ENCODE peak calls at places on chromosomes 5 and 9, in ten cellular contexts. One of them, this sample, is unnamed.

GRCh38 chr9:84137968-84138367 is 157.4 kb downstream of the RMI1 start:
- DNase-seq in coronary artery: no peak
- DNase-seq in HTR-8/SVneo: no peak
- DNase-seq in GM04503: no peak
- DNase-seq in posterior vena cava: no peak
- DNase-seq in left colon: no peak
- DNase-seq in Peyer's patch: peak; percentile 57
- DNase-seq in NCI-H1105 treated with DMSO at 0.1 percent for 48 hours: no peak
- DNase-seq in spleen: no peak
- DNase-seq in bronchial epithelial cell: peak; percentile 91
- DNase-seq in this sample: no peak

GRCh38 chr5:7856855-7857254 is 5.9 kb upstream of the CFAP90 start:
- DNase-seq in Peyer's patch: no peak
- DNase-seq in coronary artery: no peak
- DNase-seq in NCI-H1105 treated with DMSO at 0.1 percent for 48 hours: peak; percentile 49
- DNase-seq in GM04503: no peak
- DNase-seq in bronchial epithelial cell: peak; percentile 40
- DNase-seq in left colon: no peak
- DNase-seq in HTR-8/SVneo: peak; percentile 30
- DNase-seq in spleen: no peak
- DNase-seq in posterior vena cava: no peak
- DNase-seq in this sample: no peak

GRCh38 chr5:148297695-148298094 is 14.5 kb upstream of the SPINK7 start:
- DNase-seq in HTR-8/SVneo: no peak
- DNase-seq in posterior vena cava: no peak
- DNase-seq in NCI-H1105 treated with DMSO at 0.1 percent for 48 hours: no peak
- DNase-seq in Peyer's patch: no peak
- DNase-seq in left colon: no peak
- DNase-seq in spleen: no peak
- DNase-seq in coronary artery: no peak
- DNase-seq in bronchial epithelial cell: peak; percentile 17
- DNase-seq in GM04503: no peak
- DNase-seq in this sample: no peak

GRCh38 chr5:84028093-84028492 is 307.4 kb upstream of the HAPLN1 start:
- DNase-seq in NCI-H1105 treated with DMSO at 0.1 percent for 48 hours: no peak
- DNase-seq in spleen: no peak
- DNase-seq in coronary artery: no peak
- DNase-seq in posterior vena cava: no peak
- DNase-seq in bronchial epithelial cell: no peak
- DNase-seq in left colon: no peak
- DNase-seq in GM04503: no peak
- DNase-seq in Peyer's patch: no peak
- DNase-seq in HTR-8/SVneo: peak; percentile 4
- DNase-seq in this sample: no peak

GRCh38 chr5:104172976-104173375 is 610.4 kb upstream of the NUDT12 start:
- DNase-seq in posterior vena cava: no peak
- DNase-seq in Peyer's patch: no peak
- DNase-seq in coronary artery: no peak
- DNase-seq in bronchial epithelial cell: no peak
- DNase-seq in NCI-H1105 treated with DMSO at 0.1 percent for 48 hours: no peak
- DNase-seq in spleen: no peak
- DNase-seq in GM04503: no peak
- DNase-seq in HTR-8/SVneo: no peak
- DNase-seq in left colon: no peak
- DNase-seq in this sample: no peak

GRCh38 chr9:18325337-18326011 is 148.5 kb upstream of the ADAMTSL1 start:
- DNase-seq in NCI-H1105 treated with DMSO at 0.1 percent for 48 hours: no peak
- DNase-seq in left colon: no peak
- DNase-seq in bronchial epithelial cell: no peak
- DNase-seq in HTR-8/SVneo: no peak
- DNase-seq in coronary artery: no peak
- DNase-seq in Peyer's patch: no peak
- DNase-seq in posterior vena cava: no peak
- DNase-seq in GM04503: no peak
- DNase-seq in spleen: no peak
- DNase-seq in this sample: no peak

GRCh38 chr5:167773902-167774301 is 517.5 kb upstream of the WWC1 start:
- DNase-seq in HTR-8/SVneo: no peak
- DNase-seq in coronary artery: no peak
- DNase-seq in GM04503: no peak
- DNase-seq in bronchial epithelial cell: no peak
- DNase-seq in posterior vena cava: no peak
- DNase-seq in spleen: no peak
- DNase-seq in left colon: no peak
- DNase-seq in Peyer's patch: no peak
- DNase-seq in NCI-H1105 treated with DMSO at 0.1 percent for 48 hours: no peak
- DNase-seq in this sample: no peak

GRCh38 chr9:101325053-101325452 is 59.8 kb downstream of the BAAT start:
- DNase-seq in HTR-8/SVneo: no peak
- DNase-seq in posterior vena cava: no peak
- DNase-seq in bronchial epithelial cell: no peak
- DNase-seq in GM04503: no peak
- DNase-seq in Peyer's patch: no peak
- DNase-seq in spleen: no peak
- DNase-seq in NCI-H1105 treated with DMSO at 0.1 percent for 48 hours: no peak
- DNase-seq in left colon: no peak
- DNase-seq in coronary artery: no peak
- DNase-seq in this sample: no peak

GRCh38 chr9:97714435-97714834 is 17.3 kb upstream of the XPA start:
- DNase-seq in Peyer's patch: no peak
- DNase-seq in bronchial epithelial cell: peak; percentile 90
- DNase-seq in HTR-8/SVneo: peak; percentile 46
- DNase-seq in spleen: no peak
- DNase-seq in GM04503: peak; percentile 88
- DNase-seq in left colon: no peak
- DNase-seq in coronary artery: no peak
- DNase-seq in posterior vena cava: no peak
- DNase-seq in NCI-H1105 treated with DMSO at 0.1 percent for 48 hours: no peak
- DNase-seq in this sample: no peak

GRCh38 chr5:149666212-149666852 is 63.8 kb upstream of the PPARGC1B start:
- DNase-seq in GM04503: no peak
- DNase-seq in bronchial epithelial cell: peak; percentile 65
- DNase-seq in left colon: no peak
- DNase-seq in coronary artery: no peak
- DNase-seq in Peyer's patch: peak; percentile 61
- DNase-seq in posterior vena cava: no peak
- DNase-seq in spleen: no peak
- DNase-seq in NCI-H1105 treated with DMSO at 0.1 percent for 48 hours: no peak
- DNase-seq in HTR-8/SVneo: no peak
- DNase-seq in this sample: no peak

GRCh38 chr9:2620876-2621677 is 510 bp upstream of the VLDLR start:
- DNase-seq in GM04503: peak; percentile 24
- DNase-seq in spleen: peak; percentile 83
- DNase-seq in Peyer's patch: peak; percentile 54
- DNase-seq in HTR-8/SVneo: peak; percentile 66
- DNase-seq in posterior vena cava: peak; percentile 90
- DNase-seq in coronary artery: peak; percentile 89
- DNase-seq in left colon: peak; percentile 83
- DNase-seq in bronchial epithelial cell: peak; percentile 80
- DNase-seq in NCI-H1105 treated with DMSO at 0.1 percent for 48 hours: peak; percentile 87
- DNase-seq in this sample: peak; percentile 92